ENCODE peak calls at places on chromosomes 1 and 21, in five cellular contexts. Y, O, F, B and I are unnamed samples.

GRCh38 chr1:38923607-38924006 is 18.0 kb downstream of the RHBDL2 start:
- DNase-seq in Y (no peak), O (no peak), F (no peak), B (peak; percentile 74), I (no peak)

GRCh38 chr1:101915597-101915996 is 81.1 kb downstream of the OLFM3 start:
- DNase-seq in Y (no peak), O (no peak), F (no peak), B (no peak), I (no peak)

GRCh38 chr1:234584926-234585325 is 25.1 kb downstream of the IRF2BP2 start:
- DNase-seq in Y (no peak), O (no peak), F (peak; percentile 64), B (no peak), I (no peak)

GRCh38 chr1:214330715-214331114 is 49.8 kb downstream of the SMYD2 start:
- DNase-seq in Y (no peak), O (no peak), F (no peak), B (no peak), I (no peak)

GRCh38 chr1:186113454-186113853 is 261.6 kb downstream of the TPR start:
- DNase-seq in Y (no peak), O (no peak), F (no peak), B (no peak), I (no peak)

GRCh38 chr1:62230724-62231123 is 36.1 kb downstream of the L1TD1 start:
- DNase-seq in Y (no peak), O (no peak), F (peak; percentile 75), B (peak; percentile 99), I (no peak)

GRCh38 chr1:85328713-85329376 is 52.4 kb upstream of the BCL10 start:
- DNase-seq in Y (no peak), O (no peak), F (peak; percentile 97), B (peak; percentile 98), I (no peak)

GRCh38 chr1:5990913-5991783 is 1.1 kb downstream of the NPHP4 start:
- DNase-seq in Y (peak; percentile 56), O (no peak), F (peak; percentile 18), B (peak; percentile 10), I (peak; percentile 37)

GRCh38 chr1:206914138-206914537 is 7.6 kb downstream of the FCMR start:
- DNase-seq in Y (no peak), O (no peak), F (no peak), B (no peak), I (no peak)

GRCh38 chr1:247037483-247038320 is 29.8 kb upstream of the ZNF695 start:
- DNase-seq in Y (no peak), O (no peak), F (no peak), B (no peak), I (no peak)

GRCh38 chr1:183515002-183515689 is 42.8 kb downstream of the SMG7 start:
- DNase-seq in Y (no peak), O (no peak), F (peak; percentile 66), B (peak; percentile 97), I (no peak)

GRCh38 chr1:235878082-235878781 is 11.5 kb upstream of the LYST start:
- DNase-seq in Y (no peak), O (no peak), F (no peak), B (no peak), I (no peak)

GRCh38 chr1:30329802-30330557 is 393.4 kb downstream of the MATN1 start:
- DNase-seq in Y (no peak), O (no peak), F (no peak), B (no peak), I (no peak)

GRCh38 chr1:113057006-113057405 is 16.0 kb upstream of the LRIG2 start:
- DNase-seq in Y (no peak), O (no peak), F (no peak), B (no peak), I (no peak)

GRCh38 chr1:64624446-64624766 is 120.5 kb upstream of the RAVER2 start:
- DNase-seq in Y (peak; percentile 5), O (no peak), F (no peak), B (peak; percentile 64), I (no peak)

GRCh38 chr21:44510508-44511218 is 29.3 kb downstream of the KRTAP10-1 start:
- DNase-seq in Y (peak; percentile 54), O (peak; percentile 44), F (no peak), B (no peak), I (peak; percentile 66)

GRCh38 chr1:14970115-14970798 is 183.3 kb upstream of the TMEM51 start:
- DNase-seq in Y (peak; percentile 28), O (peak; percentile 42), F (peak; percentile 80), B (peak; percentile 75), I (peak; percentile 48)

GRCh38 chr1:160837558-160838205 is 25.0 kb downstream of the CD244 start:
- DNase-seq in Y (peak; percentile 97), O (peak; percentile 23), F (no peak), B (peak; percentile 29), I (peak; percentile 94)

GRCh38 chr21:33901421-33902288 is 13.9 kb downstream of the ATP5PO start:
- DNase-seq in Y (peak; percentile 40), O (no peak), F (peak; percentile 72), B (peak; percentile 34), I (peak; percentile 39)

GRCh38 chr1:243473281-243474210 is 217.7 kb downstream of the SDCCAG8 start:
- DNase-seq in Y (peak; percentile 20), O (no peak), F (peak; percentile 64), B (peak; percentile 56), I (no peak)

GRCh38 chr1:119103764-119104163 is 36.7 kb downstream of the WARS2 start:
- DNase-seq in Y (no peak), O (no peak), F (no peak), B (no peak), I (no peak)

GRCh38 chr1:25106981-25107642 is 125.2 kb downstream of the SYF2 start:
- DNase-seq in Y (no peak), O (no peak), F (no peak), B (no peak), I (no peak)

GRCh38 chr1:78387872-78388271 is 102.9 kb upstream of the PTGFR start:
- DNase-seq in Y (no peak), O (no peak), F (no peak), B (no peak), I (no peak)

GRCh38 chr21:14620152-14620551 is 74.0 kb upstream of the SAMSN1 start:
- DNase-seq in Y (no peak), O (no peak), F (no peak), B (no peak), I (peak; percentile 50)

GRCh38 chr21:45336870-45337269 is 49.2 kb upstream of the POFUT2 start:
- DNase-seq in Y (no peak), O (peak; percentile 38), F (peak; percentile 67), B (no peak), I (no peak)

GRCh38 chr1:44947060-44947773 is 39.2 kb downstream of the EIF2B3 start:
- DNase-seq in Y (no peak), O (no peak), F (peak; percentile 81), B (no peak), I (no peak)

GRCh38 chr1:231931846-231932454 is 305.4 kb downstream of the DISC1 start:
- DNase-seq in Y (peak; percentile 45), O (no peak), F (no peak), B (no peak), I (peak; percentile 54)

GRCh38 chr1:187840557-187840956 is 1011.8 kb downstream of the PLA2G4A start:
- DNase-seq in Y (no peak), O (no peak), F (no peak), B (no peak), I (no peak)

GRCh38 chr1:30758785-30759380 is 1.3 kb upstream of the LAPTM5 start:
- DNase-seq in Y (peak; percentile 47), O (no peak), F (no peak), B (peak; percentile 31), I (peak; percentile 94)

GRCh38 chr1:38525343-38525948 is 334.1 kb downstream of the RRAGC start:
- DNase-seq in Y (no peak), O (no peak), F (no peak), B (no peak), I (no peak)

GRCh38 chr1:27542463-27543273 is 52.7 kb upstream of the WASF2 start:
- DNase-seq in Y (no peak), O (peak; percentile 65), F (peak; percentile 64), B (peak; percentile 94), I (no peak)
- H3K4me3 ChIP-seq in Y (no peak overlapping the region), O (no peak overlapping the region), F (no peak overlapping the region), B (no peak overlapping the region), I (no peak overlapping the region)

GRCh38 chr1:20219991-20220390 is 33.7 kb upstream of the PLA2G2C start:
- DNase-seq in Y (no peak), O (no peak), F (no peak), B (no peak), I (no peak)

GRCh38 chr1:20212099-20212684 is 25.9 kb upstream of the PLA2G2C start:
- DNase-seq in Y (no peak), O (no peak), F (no peak), B (no peak), I (no peak)

GRCh38 chr1:20215716-20216115 is 29.4 kb upstream of the PLA2G2C start:
- DNase-seq in Y (no peak), O (no peak), F (no peak), B (no peak), I (no peak)

GRCh38 chr1:20212685-20213331 is 26.5 kb upstream of the PLA2G2C start:
- DNase-seq in Y (peak; percentile 41), O (peak; percentile 48), F (peak; percentile 38), B (peak; percentile 48), I (peak; percentile 74)

DNA sequence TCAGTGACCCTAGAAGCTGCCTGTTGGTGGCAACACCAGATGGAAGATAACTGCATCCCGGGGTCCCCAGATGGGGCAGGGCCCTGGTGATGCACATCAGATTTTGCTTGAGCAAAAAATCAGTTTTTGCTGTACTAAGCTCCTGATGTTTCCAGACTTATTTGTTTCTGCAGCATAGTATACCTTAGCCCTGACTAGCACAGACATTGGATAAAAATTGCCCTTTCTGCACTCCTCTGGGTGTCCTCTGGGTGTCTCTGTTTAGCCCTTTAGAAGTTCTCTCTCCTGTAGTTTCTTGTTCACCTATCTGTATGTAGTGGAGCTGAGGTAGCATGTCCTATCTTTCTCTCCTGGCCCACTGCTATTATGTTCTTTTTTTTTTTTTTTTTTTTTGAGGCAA is 30.3 kb upstream of the PLA2G2C start:
- DNase-seq in Y (peak; percentile 11), O (no peak), F (peak; percentile 5), B (peak; percentile 32), I (peak; percentile 70)
- TF ChIP-seq CTCF in Y (peak; percentile 63), O (peak; percentile 31), F (peak; percentile 38), B (peak; percentile 44), I (peak; percentile 60)

GRCh38 chr1:162366671-162367070 is 10.0 kb downstream of the SPATA46 start:
- DNase-seq in Y (no peak), O (no peak), F (no peak), B (no peak), I (no peak)

GRCh38 chr1:162368451-162368850 is 8.2 kb downstream of the SPATA46 start:
- DNase-seq in Y (no peak), O (no peak), F (no peak), B (no peak), I (no peak)

GRCh38 chr1:162367073-162367472 is 9.6 kb downstream of the SPATA46 start:
- DNase-seq in Y (no peak), O (no peak), F (no peak), B (no peak), I (no peak)

GRCh38 chr1:162366149-162366548 is 10.5 kb downstream of the SPATA46 start:
- DNase-seq in Y (no peak), O (no peak), F (no peak), B (no peak), I (no peak)

GRCh38 chr1:162367772-162368171 is 8.9 kb downstream of the SPATA46 start:
- DNase-seq in Y (no peak), O (no peak), F (no peak), B (no peak), I (no peak)
- H3K4me3 ChIP-seq in Y (no peak overlapping the region), O (no peak overlapping the region), F (no peak overlapping the region), B (no peak overlapping the region), I (no peak overlapping the region)

GRCh38 chr1:155596864-155597263 is 13.2 kb upstream of the MSTO1 start:
- DNase-seq in Y (no peak), O (no peak), F (no peak), B (no peak), I (no peak)

GRCh38 chr1:155591770-155592169 is 18.2 kb upstream of the MSTO1 start:
- DNase-seq in Y (peak; percentile 28), O (no peak), F (peak; percentile 65), B (peak; percentile 54), I (peak; percentile 65)
- TF ChIP-seq CTCF in Y (peak; percentile 67), O (peak; percentile 68), F (peak; percentile 47), B (peak; percentile 37), I (peak; percentile 44)